ENCODE peak calls at places on chromosomes 16 and 17, in seven cellular contexts. N is transverse colon; C is body of pancreas; W is CD4-positive, alpha-beta memory T cell; D is heart right ventricle; E is neuronal stem cell; M is esophagus squamous epithelium. T is an unnamed sample.

GRCh38 chr17:74979408-74980146 is 7.0 kb upstream of the HID1 start:
- DNase-seq in N (no peak), C (no peak), W (no peak), D (no peak), E (no peak), M (no peak), T (no peak)

GRCh38 chr17:79230576-79230975 is 156.0 kb downstream of the ENGASE start:
- DNase-seq in N (no peak), C (no peak), W (no peak), D (no peak), E (no peak), M (no peak), T (no peak)

GRCh38 chr16:65318590-65319267 is 196.9 kb upstream of the CDH11 start:
- DNase-seq in N (no peak), C (no peak), W (no peak), D (no peak), E (no peak), M (no peak), T (no peak)

GRCh38 chr17:48486557-48486956 is 44.3 kb downstream of the HOXB1 start:
- DNase-seq in N (no peak), C (no peak), W (no peak), D (no peak), E (no peak), M (no peak), T (no peak)

GRCh38 chr16:49620158-49620867 is 235.6 kb downstream of the ZNF423 start:
- DNase-seq in N (peak; percentile 31), C (peak; percentile 84), W (no peak), D (peak; percentile 89), E (no peak), M (no peak), T (peak; percentile 40)

GRCh38 chr17:79631640-79632431 is 21.0 kb upstream of the RBFOX3 start:
- DNase-seq in N (no peak), C (no peak), W (no peak), D (no peak), E (no peak), M (no peak), T (no peak)

GRCh38 chr16:20868890-20869289 is 31.3 kb downstream of the DCUN1D3 start:
- DNase-seq in N (peak; percentile 88), C (peak; percentile 89), W (no peak), D (peak; percentile 92), E (no peak), M (no peak), T (peak; percentile 80)

GRCh38 chr17:1486802-1487695 is 5.4 kb downstream of the MYO1C start:
- DNase-seq in N (peak; percentile 95), C (peak; percentile 71), W (peak; percentile 73), D (peak; percentile 77), E (peak; percentile 54), M (no peak), T (peak; percentile 84)

GRCh38 chr16:49637933-49638695 is 217.8 kb downstream of the ZNF423 start:
- DNase-seq in N (no peak), C (no peak), W (no peak), D (no peak), E (no peak), M (no peak), T (no peak)

GRCh38 chr17:47981462-47981861 is 10.5 kb downstream of the CDK5RAP3 start:
- DNase-seq in N (peak; percentile 22), C (no peak), W (no peak), D (no peak), E (no peak), M (no peak), T (no peak)

GRCh38 chr17:78237403-78238012 is 6.1 kb downstream of the TMEM235 start:
- DNase-seq in N (no peak), C (no peak), W (no peak), D (no peak), E (no peak), M (no peak), T (no peak)

GRCh38 chr17:1865252-1866037 is 35.6 kb downstream of the RPA1 start:
- DNase-seq in N (peak; percentile 48), C (peak; percentile 31), W (peak; percentile 53), D (no peak), E (no peak), M (no peak), T (no peak)

GRCh38 chr17:10790491-10791401 is 13.2 kb downstream of the TMEM238L start:
- DNase-seq in N (peak; percentile 54), C (peak; percentile 84), W (no peak), D (no peak), E (no peak), M (no peak), T (no peak)

GRCh38 chr17:49798182-49798581 is 9.7 kb downstream of the KAT7 start:
- DNase-seq in N (no peak), C (no peak), W (no peak), D (no peak), E (no peak), M (no peak), T (no peak)

GRCh38 chr17:19320876-19321275 is 41.6 kb downstream of the B9D1 start:
- DNase-seq in N (no peak), C (no peak), W (no peak), D (no peak), E (no peak), M (no peak), T (no peak)

GRCh38 chr16:87331241-87331801 is 14.1 kb upstream of the C16orf95 start:
- DNase-seq in N (no peak), C (no peak), W (no peak), D (no peak), E (no peak), M (no peak), T (no peak)

GRCh38 chr16:20519231-20519630 is 56.9 kb downstream of the ACSM2B start:
- DNase-seq in N (no peak), C (no peak), W (no peak), D (no peak), E (no peak), M (no peak), T (no peak)

GRCh38 chr17:42251115-42251514 is 25.1 kb downstream of the STAT5B start:
- DNase-seq in N (no peak), C (no peak), W (no peak), D (no peak), E (no peak), M (no peak), T (no peak)

GRCh38 chr17:64309021-64309420 is 46.0 kb upstream of the TEX2 start:
- DNase-seq in N (no peak), C (no peak), W (no peak), D (no peak), E (no peak), M (no peak), T (no peak)

GRCh38 chr16:17314148-17314547 is 156.6 kb downstream of the XYLT1 start:
- DNase-seq in N (no peak), C (no peak), W (no peak), D (no peak), E (no peak), M (no peak), T (no peak)

GRCh38 chr17:44977065-44977464 is 9.0 kb upstream of the C1QL1 start:
- DNase-seq in N (no peak), C (no peak), W (no peak), D (no peak), E (no peak), M (no peak), T (no peak)

GRCh38 chr17:40247926-40248495 is 28.9 kb downstream of the WIPF2 start:
- DNase-seq in N (no peak), C (no peak), W (no peak), D (no peak), E (no peak), M (no peak), T (peak; percentile 41)

GRCh38 chr17:40068917-40069750 is 6.4 kb downstream of the THRA start:
- DNase-seq in N (peak; percentile 87), C (peak; percentile 93), W (peak; percentile 77), D (peak; percentile 91), E (no peak), M (no peak), T (peak; percentile 74)

DNA sequence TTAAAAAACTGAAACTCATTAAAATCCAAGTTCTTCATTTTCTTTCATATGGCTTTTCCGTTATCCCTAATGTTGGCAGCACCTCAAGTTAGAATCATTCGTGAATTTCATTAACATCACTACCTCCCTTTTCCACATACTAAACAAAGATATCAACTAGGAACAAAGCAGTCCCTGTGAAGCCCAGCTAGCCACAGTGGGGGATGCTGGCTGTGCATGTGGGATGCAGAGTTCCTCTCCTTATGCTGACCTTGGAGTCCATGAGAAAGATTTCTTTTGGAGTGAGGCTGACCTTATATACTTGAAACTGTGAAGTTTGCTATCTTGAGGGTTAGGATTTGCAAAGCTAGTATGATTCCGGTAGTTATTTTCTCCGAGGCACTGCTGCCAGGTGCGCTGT is 117.6 kb downstream of the TANGO6 start:
- DNase-seq in N (no peak), C (no peak), W (no peak), D (no peak), E (no peak), M (no peak), T (no peak)
- H3K27ac ChIP-seq in N (no peak overlapping the region), C (no peak overlapping the region), W (no peak overlapping the region), D (no peak overlapping the region), E (no peak overlapping the region), M (no peak overlapping the region), T (no peak overlapping the region)

DNA sequence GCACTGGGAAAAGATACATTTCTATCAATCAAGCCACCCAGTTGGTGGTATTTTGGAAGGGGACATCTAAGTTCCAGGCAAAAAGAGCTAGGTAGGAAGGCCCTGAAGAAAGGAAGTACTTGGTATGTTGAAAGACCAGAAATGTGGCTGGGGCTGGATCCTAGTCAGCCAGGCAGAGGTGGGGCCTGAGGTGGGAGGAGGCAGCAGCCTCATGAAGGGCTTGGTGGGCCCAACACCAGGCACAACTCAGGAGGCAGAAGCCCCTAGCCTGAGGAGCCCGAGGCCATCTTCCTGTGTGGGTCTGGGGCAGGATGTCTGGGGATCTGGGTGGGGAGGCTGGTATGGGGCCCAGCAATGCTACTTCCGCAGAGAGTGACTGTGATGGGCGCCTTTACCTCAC is 105.9 kb downstream of the SALL1 start:
- DNase-seq in N (no peak), C (no peak), W (no peak), D (no peak), E (no peak), M (no peak), T (no peak)
- H3K4me3 ChIP-seq in N (no peak overlapping the region), C (no peak overlapping the region), W (no peak overlapping the region), D (no peak overlapping the region), E (no peak overlapping the region), M (no peak overlapping the region), T (no peak overlapping the region)

GRCh38 chr17:76529643-76530488 is 7.6 kb downstream of the CYGB start:
- DNase-seq in N (peak; percentile 72), C (peak; percentile 67), W (no peak), D (peak; percentile 93), E (no peak), M (no peak), T (peak; percentile 72)

GRCh38 chr17:76527430-76528111 is 9.9 kb downstream of the CYGB start:
- DNase-seq in N (peak; percentile 77), C (peak; percentile 40), W (peak; percentile 62), D (peak; percentile 76), E (no peak), M (peak; percentile 63), T (peak; percentile 57)

GRCh38 chr17:76528528-76529223 is 8.8 kb downstream of the CYGB start:
- DNase-seq in N (no peak), C (no peak), W (no peak), D (peak; percentile 73), E (no peak), M (no peak), T (no peak)

GRCh38 chr17:76529224-76529642 is 8.3 kb downstream of the CYGB start:
- DNase-seq in N (peak; percentile 66), C (peak; percentile 55), W (no peak), D (peak; percentile 80), E (no peak), M (no peak), T (peak; percentile 58)

GRCh38 chr17:76528156-76528527 is 9.4 kb downstream of the CYGB start:
- DNase-seq in N (no peak), C (no peak), W (no peak), D (peak; percentile 42), E (no peak), M (no peak), T (no peak)
- H3K4me1 ChIP-seq in N (peaks cover 57% of the 10 kb centered on the region), C (peaks cover 24% of the 10 kb centered on the region), W (peaks cover 29% of the 10 kb centered on the region), D (peaks cover 45% of the 10 kb centered on the region), E (peaks cover 26% of the 10 kb centered on the region), M (peaks cover 56% of the 10 kb centered on the region), T (no peaks in the 10 kb centered on the region)

GRCh38 chr16:10880609-10881452 is 3.8 kb downstream of the CIITA start:
- DNase-seq in N (no peak), C (no peak), W (no peak), D (no peak), E (no peak), M (no peak), T (no peak)
- H3K27ac ChIP-seq in N (no peak overlapping the region), C (no peak overlapping the region), W (no peak overlapping the region), D (peak overlapping the region; percentile 60), E (no peak overlapping the region), M (no peak overlapping the region), T (no peak overlapping the region)

T was measured in lung.